ENCODE peak calls at places on chromosomes 7 and 10, in seven cellular contexts. S is ELR; T is stimulated activated CD4-positive, alpha-beta T cell treated with anti-CD3 and anti-CD28 coated beads, Interleukin-1b, Interleukin-23, amount 100 ng/mL, for 1 hour; R is astrocyte of the spinal cord; W is Ammon's horn; G is non-pigmented ciliary epithelial cell; E is foreskin melanocyte. X is an unnamed sample.

GRCh38 chr7:140314571-140315480 is 83.5 kb downstream of the SLC37A3 start:
- DNase-seq in S (no peak), T (no peak), R (no peak), W (peak), G (no peak), E (no peak), X (peak)

GRCh38 chr7:47447621-47448349 is 134.1 kb downstream of the TNS3 start:
- DNase-seq in S (no peak), T (no peak), R (no peak), W (no peak), G (no peak), E (no peak), X (no peak)

GRCh38 chr7:147651601-147652000 is 939.0 kb upstream of the C7orf33 start:
- DNase-seq in S (no peak), T (no peak), R (no peak), W (no peak), G (no peak), E (no peak), X (no peak)

GRCh38 chr7:7157887-7158271 is 24.5 kb upstream of the C1GALT1 start:
- DNase-seq in S (peak), T (no peak), R (peak), W (no peak), G (peak), E (peak), X (peak)

GRCh38 chr7:120521761-120522737 is 249.1 kb downstream of the KCND2 start:
- DNase-seq in S (peak), T (no peak), R (no peak), W (no peak), G (no peak), E (no peak), X (no peak)

GRCh38 chr10:86594535-86594934 is 59.8 kb upstream of the OPN4 start:
- DNase-seq in S (peak), T (no peak), R (peak), W (no peak), G (no peak), E (no peak), X (peak)

GRCh38 chr10:132671171-132672154 is 114.5 kb downstream of the NKX6-2 start:
- DNase-seq in S (no peak), T (no peak), R (no peak), W (no peak), G (no peak), E (no peak), X (no peak)

GRCh38 chr7:104160375-104160774 is 47.4 kb downstream of the ORC5 start:
- DNase-seq in S (peak), T (no peak), R (peak), W (no peak), G (no peak), E (no peak), X (peak)

GRCh38 chr7:407706-408539 is 111.7 kb downstream of the PDGFA start:
- DNase-seq in S (no peak), T (no peak), R (no peak), W (no peak), G (no peak), E (no peak), X (no peak)

GRCh38 chr7:128697301-128697905 is 25.3 kb downstream of the GARIN1A start:
- DNase-seq in S (peak), T (no peak), R (peak), W (peak), G (peak), E (peak), X (peak)

GRCh38 chr10:34526758-34527730 is 288.1 kb downstream of the PARD3 start:
- DNase-seq in S (peak), T (no peak), R (peak), W (no peak), G (peak), E (peak), X (peak)

GRCh38 chr7:38317457-38318037 is 44.1 kb upstream of the TARP start:
- DNase-seq in S (no peak), T (no peak), R (no peak), W (no peak), G (no peak), E (no peak), X (no peak)

GRCh38 chr10:8053446-8054242 is 844 bp upstream of the GATA3 start:
- DNase-seq in S (peak), T (peak), R (peak), W (peak), G (no peak), E (peak), X (peak)

GRCh38 chr7:95989301-95989700 is 216.9 kb downstream of the DYNC1I1 start:
- DNase-seq in S (no peak), T (no peak), R (no peak), W (peak), G (no peak), E (no peak), X (no peak)

GRCh38 chr7:26291699-26292538 is at the start of gene SNX10:
- DNase-seq in S (peak), T (peak), R (no peak), W (peak), G (no peak), E (no peak), X (no peak)

GRCh38 chr10:31926765-31927596 is 1.6 kb downstream of the ARHGAP12 start:
- DNase-seq in S (peak), T (no peak), R (no peak), W (peak), G (no peak), E (no peak), X (no peak)

GRCh38 chr7:14381306-14381705 is 391.8 kb upstream of the ETV1 start:
- DNase-seq in S (peak), T (no peak), R (peak), W (no peak), G (peak), E (no peak), X (peak)

GRCh38 chr10:14093735-14094484 is 236.8 kb downstream of the FRMD4A start:
- DNase-seq in S (peak), T (no peak), R (peak), W (peak), G (no peak), E (peak), X (peak)

GRCh38 chr10:19629559-19629958 is 186.7 kb upstream of the PLXDC2 start:
- DNase-seq in S (no peak), T (no peak), R (peak), W (peak), G (peak), E (no peak), X (peak)

GRCh38 chr10:28396317-28396716 is 93.5 kb upstream of the MPP7 start:
- DNase-seq in S (no peak), T (no peak), R (no peak), W (no peak), G (no peak), E (no peak), X (peak)

GRCh38 chr10:113704637-113705343 is 25.1 kb downstream of the CASP7 start:
- DNase-seq in S (peak), T (no peak), R (peak), W (peak), G (no peak), E (peak), X (peak)

GRCh38 chr7:102892631-102893278 is 20.0 kb upstream of the LRRC17 start:
- DNase-seq in S (peak), T (no peak), R (no peak), W (no peak), G (no peak), E (no peak), X (no peak)

GRCh38 chr7:151264615-151265014 is 16.1 kb upstream of the SMARCD3 start:
- DNase-seq in S (no peak), T (no peak), R (no peak), W (no peak), G (no peak), E (no peak), X (no peak)

GRCh38 chr10:29608062-29608461 is 26.7 kb downstream of the SVIL start:
- DNase-seq in S (no peak), T (no peak), R (no peak), W (no peak), G (no peak), E (no peak), X (no peak)

GRCh38 chr10:71548494-71548846 is 151.8 kb downstream of the CDH23 start:
- DNase-seq in S (peak), T (no peak), R (peak), W (no peak), G (no peak), E (no peak), X (peak)

GRCh38 chr7:80346704-80347103 is 165.2 kb downstream of the GNAT3 start:
- DNase-seq in S (peak), T (no peak), R (peak), W (no peak), G (no peak), E (no peak), X (peak)

GRCh38 chr7:40586197-40586596 is 451.4 kb downstream of the SUGCT start:
- DNase-seq in S (peak), T (no peak), R (peak), W (no peak), G (peak), E (no peak), X (peak)

GRCh38 chr7:68730871-68731403 is 867.3 kb upstream of the AUTS2 start:
- DNase-seq in S (no peak), T (no peak), R (no peak), W (no peak), G (no peak), E (no peak), X (no peak)

GRCh38 chr7:94087664-94088352 is 83.7 kb upstream of the BET1 start:
- DNase-seq in S (peak), T (no peak), R (peak), W (peak), G (peak), E (peak), X (peak)

GRCh38 chr10:124648738-124649137 is 95.4 kb downstream of the FAM53B start:
- DNase-seq in S (no peak), T (no peak), R (peak), W (peak), G (peak), E (peak), X (peak)

GRCh38 chr10:8129438-8129837 is 75.0 kb downstream of the GATA3 start:
- DNase-seq in S (no peak), T (no peak), R (no peak), W (no peak), G (no peak), E (no peak), X (no peak)

X was measured in fibroblast of mammary gland.